ENCODE peak calls at places on chromosomes 3 and 15, in four cellular contexts. R, O, N and M are unnamed samples.

GRCh38 chr3:150319900-150320299 is 88.2 kb upstream of the TSC22D2 start:
- DNase-seq in R (no peak), O (no peak), N (no peak), M (no peak)

GRCh38 chr3:58952128-58952917 is 97.5 kb downstream of the CFAP20DC start:
- DNase-seq in R (no peak), O (no peak), N (no peak), M (no peak)

GRCh38 chr3:140216249-140216648 is 281.3 kb downstream of the CLSTN2 start:
- DNase-seq in R (no peak), O (no peak), N (no peak), M (no peak)

GRCh38 chr15:85389774-85390173 is 9.4 kb downstream of the AKAP13 start:
- DNase-seq in R (no peak), O (no peak), N (no peak), M (no peak)

GRCh38 chr3:46252980-46253379 is 10.7 kb downstream of the CCR3 start:
- DNase-seq in R (no peak), O (no peak), N (no peak), M (no peak)

GRCh38 chr15:72170691-72171090 is 26.9 kb downstream of the GRAMD2A start:
- DNase-seq in R (no peak), O (no peak), N (no peak), M (no peak)

GRCh38 chr3:115350606-115351005 is 203.5 kb upstream of the ZBTB20 start:
- DNase-seq in R (no peak), O (no peak), N (no peak), M (no peak)

GRCh38 chr3:182486459-182486858 is 306.8 kb upstream of the ATP11B start:
- DNase-seq in R (no peak), O (peak), N (no peak), M (no peak)

GRCh38 chr15:98807262-98807661 is 158.9 kb downstream of the IGF1R start:
- DNase-seq in R (no peak), O (no peak), N (no peak), M (no peak)

GRCh38 chr3:156311431-156311830 is 191.1 kb downstream of the KCNAB1 start:
- DNase-seq in R (no peak), O (no peak), N (no peak), M (no peak)

GRCh38 chr15:47586653-47587224 is 130.6 kb upstream of the SEMA6D start:
- DNase-seq in R (no peak), O (no peak), N (no peak), M (no peak)

GRCh38 chr15:66288796-66289195 is 4.6 kb upstream of the DIS3L start:
- DNase-seq in R (no peak), O (no peak), N (no peak), M (no peak)

GRCh38 chr3:124986153-124987143 is 51.9 kb upstream of the MUC13 start:
- DNase-seq in R (no peak), O (no peak), N (no peak), M (no peak)

GRCh38 chr3:174783502-174783901 is 75.6 kb upstream of the NAALADL2 start:
- DNase-seq in R (no peak), O (no peak), N (no peak), M (no peak)

GRCh38 chr15:52567886-52568568 is 803 bp downstream of the ARPP19 start:
- DNase-seq in R (no peak), O (peak), N (no peak), M (no peak)

GRCh38 chr3:159947220-159947619 is 41.4 kb upstream of the IL12A start:
- DNase-seq in R (no peak), O (no peak), N (no peak), M (no peak)

GRCh38 chr3:117398166-117398954 is 688.8 kb downstream of the TUSC7 start:
- DNase-seq in R (no peak), O (peak), N (no peak), M (no peak)

GRCh38 chr3:133413166-133414020 is 13.5 kb downstream of the BFSP2 start:
- DNase-seq in R (no peak), O (no peak), N (no peak), M (no peak)

GRCh38 chr3:152964901-152965609 is 130.1 kb downstream of the P2RY1 start:
- DNase-seq in R (no peak), O (no peak), N (no peak), M (no peak)

GRCh38 chr3:42507252-42507651 is 4.8 kb downstream of the VIPR1 start:
- DNase-seq in R (no peak), O (no peak), N (no peak), M (no peak)

GRCh38 chr3:15387171-15387581 is 40.2 kb downstream of the METTL6 start:
- DNase-seq in R (no peak), O (no peak), N (no peak), M (no peak)

GRCh38 chr15:64619880-64620839 is 155.2 kb downstream of the RBPMS2 start:
- DNase-seq in R (no peak), O (no peak), N (no peak), M (no peak)

GRCh38 chr3:141776885-141777284 is 13.7 kb downstream of the GRK7 start:
- DNase-seq in R (no peak), O (no peak), N (no peak), M (no peak)

GRCh38 chr15:99511865-99512632 is 53.7 kb upstream of the MEF2A start:
- DNase-seq in R (no peak), O (no peak), N (no peak), M (no peak)

GRCh38 chr3:23099677-23100076 is 103.5 kb upstream of the UBE2E2 start:
- DNase-seq in R (no peak), O (no peak), N (no peak), M (peak)